ENCODE peak calls at places on chromosomes 5 and 9, in four cellular contexts. Q, M, J and R are unnamed samples.

GRCh38 chr9:127854169-127854833 is at the start of gene ENG:
- DNase-seq in Q (peak; percentile 60), J (no peak), M (no peak), R (peak; percentile 66)

GRCh38 chr9:129646654-129647053 is 4.7 kb upstream of the ASB6 start:
- DNase-seq in Q (no peak), J (no peak), M (no peak), R (no peak)

GRCh38 chr9:114518599-114519022 is 13.3 kb upstream of the WHRN start:
- DNase-seq in M (no peak), Q (no peak), J (no peak), R (no peak)

GRCh38 chr5:138178516-138179276 is at the start of the genes BRD8 and KIF20A:
- DNase-seq in M (peak; percentile 76), J (peak; percentile 95), Q (peak; percentile 98), R (peak; percentile 97)

GRCh38 chr5:43006411-43007202 is 33.5 kb downstream of the ANXA2R start:
- DNase-seq in J (no peak), M (no peak), Q (no peak), R (no peak)

GRCh38 chr5:34639852-34640626 is 16.1 kb upstream of the RAI14 start:
- DNase-seq in Q (no peak), M (no peak), J (no peak), R (no peak)

GRCh38 chr5:95870105-95870672 is 47.7 kb upstream of the GLRX start:
- DNase-seq in M (no peak), Q (no peak), J (no peak), R (no peak)

GRCh38 chr5:171721469-171721868 is 64.1 kb upstream of the SMIM23 start:
- DNase-seq in Q (no peak), J (no peak), M (no peak), R (no peak)

GRCh38 chr5:79120221-79120620 is 8.6 kb downstream of the BHMT start:
- DNase-seq in Q (no peak), J (no peak), M (no peak), R (no peak)

GRCh38 chr9:127185931-127186781 is 63.7 kb upstream of the ANGPTL2 start:
- DNase-seq in Q (peak; percentile 61), M (no peak), J (peak; percentile 99), R (no peak)

GRCh38 chr5:139744471-139745120 is 51.0 kb upstream of the PSD2 start:
- DNase-seq in M (no peak), J (no peak), Q (no peak), R (no peak)

GRCh38 chr5:35990524-35990923 is 666 bp downstream of the UGT3A1 start:
- DNase-seq in M (no peak), J (no peak), Q (no peak), R (peak; percentile 79)

GRCh38 chr5:1247811-1248210 is 22.6 kb downstream of the SLC6A18 start:
- DNase-seq in M (no peak), Q (no peak), J (no peak), R (no peak)

GRCh38 chr5:173812811-173813550 is 75.2 kb upstream of the CPEB4 start:
- DNase-seq in J (no peak), M (no peak), Q (no peak), R (no peak)

GRCh38 chr9:69317081-69317480 is 7.9 kb upstream of the ENTREP1 start:
- DNase-seq in Q (no peak), M (no peak), J (no peak), R (no peak)

GRCh38 chr9:130713286-130713975 is 19.9 kb downstream of the EXOSC2 start:
- DNase-seq in Q (peak; percentile 49), M (no peak), J (no peak), R (peak; percentile 67)

GRCh38 chr9:37383876-37384715 is 38.4 kb upstream of the GRHPR start:
- DNase-seq in Q (no peak), J (no peak), M (no peak), R (no peak)

GRCh38 chr5:176492431-176492830 is 44.2 kb downstream of the FAF2 start:
- DNase-seq in Q (no peak), M (no peak), J (no peak), R (no peak)

GRCh38 chr9:10855847-10856246 is 243.0 kb upstream of the PTPRD start:
- DNase-seq in M (no peak), Q (no peak), J (no peak), R (no peak)